ENCODE peak calls at places on chromosomes 16 and 17, in nine cellular contexts. One of them, this sample, is unnamed.

GRCh38 chr17:53088501-53088900 is 734.2 kb upstream of the KIF2B start:
- DNase-seq in left colon: no peak
- DNase-seq in AG10803: no peak
- DNase-seq in neural crest cell: no peak
- DNase-seq in cardiac fibroblast: no peak
- DNase-seq in ELF-1: no peak
- DNase-seq in osteocyte: no peak
- DNase-seq in anterior cingulate cortex: no peak
- DNase-seq in PC-9: no peak
- DNase-seq in this sample: no peak

GRCh38 chr16:13391337-13391736 is 489.9 kb downstream of the SHISA9 start:
- DNase-seq in left colon: no peak
- DNase-seq in AG10803: no peak
- DNase-seq in neural crest cell: no peak
- DNase-seq in cardiac fibroblast: no peak
- DNase-seq in ELF-1: no peak
- DNase-seq in osteocyte: no peak
- DNase-seq in anterior cingulate cortex: no peak
- DNase-seq in PC-9: no peak
- DNase-seq in this sample: no peak

GRCh38 chr17:19714542-19715411 is 1.6 kb downstream of the SLC47A2 start:
- DNase-seq in left colon: peak
- DNase-seq in AG10803: no peak
- DNase-seq in neural crest cell: no peak
- DNase-seq in cardiac fibroblast: no peak
- DNase-seq in ELF-1: no peak
- DNase-seq in osteocyte: no peak
- DNase-seq in anterior cingulate cortex: no peak
- DNase-seq in PC-9: no peak
- DNase-seq in this sample: peak

GRCh38 chr16:24971718-24972117 is 43.5 kb downstream of the ARHGAP17 start:
- DNase-seq in left colon: no peak
- DNase-seq in AG10803: no peak
- DNase-seq in neural crest cell: no peak
- DNase-seq in cardiac fibroblast: no peak
- DNase-seq in ELF-1: no peak
- DNase-seq in osteocyte: no peak
- DNase-seq in anterior cingulate cortex: no peak
- DNase-seq in PC-9: no peak
- DNase-seq in this sample: no peak

GRCh38 chr17:39756376-39757079 is 18.8 kb downstream of the GRB7 start:
- DNase-seq in left colon: no peak
- DNase-seq in AG10803: no peak
- DNase-seq in neural crest cell: no peak
- DNase-seq in cardiac fibroblast: no peak
- DNase-seq in ELF-1: no peak
- DNase-seq in osteocyte: no peak
- DNase-seq in anterior cingulate cortex: no peak
- DNase-seq in PC-9: no peak
- DNase-seq in this sample: no peak

GRCh38 chr16:89945654-89946053 is 2.9 kb upstream of the DEF8 start:
- DNase-seq in left colon: no peak
- DNase-seq in AG10803: no peak
- DNase-seq in neural crest cell: no peak
- DNase-seq in cardiac fibroblast: no peak
- DNase-seq in ELF-1: peak
- DNase-seq in osteocyte: no peak
- DNase-seq in anterior cingulate cortex: no peak
- DNase-seq in PC-9: no peak
- DNase-seq in this sample: no peak

GRCh38 chr17:73710095-73710592 is 65.9 kb upstream of the SDK2 start:
- DNase-seq in left colon: peak
- DNase-seq in AG10803: peak
- DNase-seq in neural crest cell: peak
- DNase-seq in cardiac fibroblast: peak
- DNase-seq in ELF-1: peak
- DNase-seq in osteocyte: peak
- DNase-seq in anterior cingulate cortex: peak
- DNase-seq in PC-9: no peak
- DNase-seq in this sample: peak

GRCh38 chr16:15952265-15952711 is 2.9 kb downstream of the ABCC1 start:
- DNase-seq in left colon: no peak
- DNase-seq in AG10803: no peak
- DNase-seq in neural crest cell: no peak
- DNase-seq in cardiac fibroblast: no peak
- DNase-seq in ELF-1: no peak
- DNase-seq in osteocyte: no peak
- DNase-seq in anterior cingulate cortex: no peak
- DNase-seq in PC-9: no peak
- DNase-seq in this sample: no peak

GRCh38 chr17:45270828-45271418 is 9.0 kb upstream of the SPATA32 start:
- DNase-seq in left colon: no peak
- DNase-seq in AG10803: no peak
- DNase-seq in neural crest cell: peak
- DNase-seq in cardiac fibroblast: no peak
- DNase-seq in ELF-1: peak
- DNase-seq in osteocyte: no peak
- DNase-seq in anterior cingulate cortex: no peak
- DNase-seq in PC-9: no peak
- DNase-seq in this sample: no peak

GRCh38 chr17:74935585-74936469 is at the start of gene OTOP3:
- DNase-seq in left colon: no peak
- DNase-seq in AG10803: no peak
- DNase-seq in neural crest cell: no peak
- DNase-seq in cardiac fibroblast: no peak
- DNase-seq in ELF-1: no peak
- DNase-seq in osteocyte: no peak
- DNase-seq in anterior cingulate cortex: no peak
- DNase-seq in PC-9: no peak
- DNase-seq in this sample: peak

GRCh38 chr17:38605230-38605851 is 411 bp downstream of the SRCIN1 start:
- DNase-seq in left colon: peak
- DNase-seq in AG10803: no peak
- DNase-seq in neural crest cell: no peak
- DNase-seq in cardiac fibroblast: no peak
- DNase-seq in ELF-1: no peak
- DNase-seq in osteocyte: no peak
- DNase-seq in anterior cingulate cortex: no peak
- DNase-seq in PC-9: no peak
- DNase-seq in this sample: no peak

GRCh38 chr17:78239489-78239931 is 8.1 kb downstream of the TMEM235 start:
- DNase-seq in left colon: no peak
- DNase-seq in AG10803: no peak
- DNase-seq in neural crest cell: no peak
- DNase-seq in cardiac fibroblast: no peak
- DNase-seq in ELF-1: no peak
- DNase-seq in osteocyte: no peak
- DNase-seq in anterior cingulate cortex: no peak
- DNase-seq in PC-9: no peak
- DNase-seq in this sample: no peak

GRCh38 chr17:56681561-56682266 is 88.2 kb downstream of the NOG start:
- DNase-seq in left colon: no peak
- DNase-seq in AG10803: peak
- DNase-seq in neural crest cell: no peak
- DNase-seq in cardiac fibroblast: peak
- DNase-seq in ELF-1: no peak
- DNase-seq in osteocyte: no peak
- DNase-seq in anterior cingulate cortex: no peak
- DNase-seq in PC-9: peak
- DNase-seq in this sample: no peak

GRCh38 chr17:68004201-68004600 is 7.9 kb upstream of the C17orf58 start:
- DNase-seq in left colon: no peak
- DNase-seq in AG10803: no peak
- DNase-seq in neural crest cell: no peak
- DNase-seq in cardiac fibroblast: no peak
- DNase-seq in ELF-1: no peak
- DNase-seq in osteocyte: no peak
- DNase-seq in anterior cingulate cortex: no peak
- DNase-seq in PC-9: no peak
- DNase-seq in this sample: no peak

GRCh38 chr17:63704836-63705235 is 4.9 kb upstream of the LIMD2 start:
- DNase-seq in left colon: no peak
- DNase-seq in AG10803: no peak
- DNase-seq in neural crest cell: no peak
- DNase-seq in cardiac fibroblast: no peak
- DNase-seq in ELF-1: no peak
- DNase-seq in osteocyte: no peak
- DNase-seq in anterior cingulate cortex: no peak
- DNase-seq in PC-9: no peak
- DNase-seq in this sample: no peak

GRCh38 chr16:2039286-2040030 is 8.2 kb downstream of the NTHL1 start:
- DNase-seq in left colon: peak
- DNase-seq in AG10803: peak
- DNase-seq in neural crest cell: no peak
- DNase-seq in cardiac fibroblast: peak
- DNase-seq in ELF-1: no peak
- DNase-seq in osteocyte: peak
- DNase-seq in anterior cingulate cortex: peak
- DNase-seq in PC-9: no peak
- DNase-seq in this sample: peak

GRCh38 chr16:87926246-87927194 is 9.8 kb downstream of the CA5A start:
- DNase-seq in left colon: no peak
- DNase-seq in AG10803: no peak
- DNase-seq in neural crest cell: no peak
- DNase-seq in cardiac fibroblast: no peak
- DNase-seq in ELF-1: no peak
- DNase-seq in osteocyte: no peak
- DNase-seq in anterior cingulate cortex: no peak
- DNase-seq in PC-9: no peak
- DNase-seq in this sample: no peak

GRCh38 chr17:61468263-61468907 is 16.2 kb downstream of the TBX4 start:
- DNase-seq in left colon: no peak
- DNase-seq in AG10803: no peak
- DNase-seq in neural crest cell: no peak
- DNase-seq in cardiac fibroblast: no peak
- DNase-seq in ELF-1: no peak
- DNase-seq in osteocyte: no peak
- DNase-seq in anterior cingulate cortex: no peak
- DNase-seq in PC-9: no peak
- DNase-seq in this sample: peak

GRCh38 chr17:82408288-82408937 is 9.7 kb upstream of the HEXD start:
- DNase-seq in left colon: no peak
- DNase-seq in AG10803: no peak
- DNase-seq in neural crest cell: no peak
- DNase-seq in cardiac fibroblast: no peak
- DNase-seq in ELF-1: no peak
- DNase-seq in osteocyte: no peak
- DNase-seq in anterior cingulate cortex: no peak
- DNase-seq in PC-9: no peak
- DNase-seq in this sample: no peak

GRCh38 chr16:4358831-4359561 is 7.9 kb upstream of the PAM16 start:
- DNase-seq in left colon: peak
- DNase-seq in AG10803: no peak
- DNase-seq in neural crest cell: peak
- DNase-seq in cardiac fibroblast: peak
- DNase-seq in ELF-1: peak
- DNase-seq in osteocyte: no peak
- DNase-seq in anterior cingulate cortex: peak
- DNase-seq in PC-9: no peak
- DNase-seq in this sample: peak

GRCh38 chr16:12435730-12436129 is 368.0 kb downstream of the CPPED1 start:
- DNase-seq in left colon: no peak
- DNase-seq in AG10803: no peak
- DNase-seq in neural crest cell: no peak
- DNase-seq in cardiac fibroblast: no peak
- DNase-seq in ELF-1: no peak
- DNase-seq in osteocyte: no peak
- DNase-seq in anterior cingulate cortex: no peak
- DNase-seq in PC-9: no peak
- DNase-seq in this sample: no peak

GRCh38 chr17:45271603-45272002 is 9.7 kb upstream of the SPATA32 start:
- DNase-seq in left colon: no peak
- DNase-seq in AG10803: no peak
- DNase-seq in neural crest cell: no peak
- DNase-seq in cardiac fibroblast: no peak
- DNase-seq in ELF-1: no peak
- DNase-seq in osteocyte: no peak
- DNase-seq in anterior cingulate cortex: no peak
- DNase-seq in PC-9: no peak
- DNase-seq in this sample: no peak

GRCh38 chr17:35788504-35788998 is 6.9 kb downstream of the MMP28 start:
- DNase-seq in left colon: peak
- DNase-seq in AG10803: peak
- DNase-seq in neural crest cell: no peak
- DNase-seq in cardiac fibroblast: peak
- DNase-seq in ELF-1: peak
- DNase-seq in osteocyte: no peak
- DNase-seq in anterior cingulate cortex: no peak
- DNase-seq in PC-9: peak
- DNase-seq in this sample: no peak

GRCh38 chr17:81416612-81417011 is 21.4 kb downstream of the BAHCC1 start:
- DNase-seq in left colon: no peak
- DNase-seq in AG10803: no peak
- DNase-seq in neural crest cell: no peak
- DNase-seq in cardiac fibroblast: no peak
- DNase-seq in ELF-1: no peak
- DNase-seq in osteocyte: no peak
- DNase-seq in anterior cingulate cortex: no peak
- DNase-seq in PC-9: no peak
- DNase-seq in this sample: no peak

GRCh38 chr16:23014592-23014991 is 134.7 kb downstream of the USP31 start:
- DNase-seq in left colon: no peak
- DNase-seq in AG10803: no peak
- DNase-seq in neural crest cell: no peak
- DNase-seq in cardiac fibroblast: no peak
- DNase-seq in ELF-1: no peak
- DNase-seq in osteocyte: no peak
- DNase-seq in anterior cingulate cortex: no peak
- DNase-seq in PC-9: no peak
- DNase-seq in this sample: no peak

GRCh38 chr17:36977066-36977465 is 28.3 kb downstream of the AATF start:
- DNase-seq in left colon: no peak
- DNase-seq in AG10803: no peak
- DNase-seq in neural crest cell: no peak
- DNase-seq in cardiac fibroblast: no peak
- DNase-seq in ELF-1: no peak
- DNase-seq in osteocyte: no peak
- DNase-seq in anterior cingulate cortex: no peak
- DNase-seq in PC-9: no peak
- DNase-seq in this sample: no peak

GRCh38 chr16:28538733-28539596 is at the start of gene NUPR1:
- DNase-seq in left colon: peak
- DNase-seq in AG10803: peak
- DNase-seq in neural crest cell: no peak
- DNase-seq in cardiac fibroblast: peak
- DNase-seq in ELF-1: peak
- DNase-seq in osteocyte: peak
- DNase-seq in anterior cingulate cortex: peak
- DNase-seq in PC-9: peak
- DNase-seq in this sample: peak

GRCh38 chr16:49643429-49644142 is 212.3 kb downstream of the ZNF423 start:
- DNase-seq in left colon: no peak
- DNase-seq in AG10803: peak
- DNase-seq in neural crest cell: no peak
- DNase-seq in cardiac fibroblast: peak
- DNase-seq in ELF-1: no peak
- DNase-seq in osteocyte: no peak
- DNase-seq in anterior cingulate cortex: no peak
- DNase-seq in PC-9: no peak
- DNase-seq in this sample: no peak

GRCh38 chr17:83203073-83203471 is 123.7 kb downstream of the METRNL start:
- DNase-seq in left colon: peak
- DNase-seq in AG10803: peak
- DNase-seq in neural crest cell: no peak
- DNase-seq in cardiac fibroblast: peak
- DNase-seq in ELF-1: no peak
- DNase-seq in osteocyte: no peak
- DNase-seq in anterior cingulate cortex: no peak
- DNase-seq in PC-9: no peak
- DNase-seq in this sample: peak

GRCh38 chr17:80529904-80530292 is 14.7 kb upstream of the RPTOR start:
- DNase-seq in left colon: no peak
- DNase-seq in AG10803: no peak
- DNase-seq in neural crest cell: no peak
- DNase-seq in cardiac fibroblast: no peak
- DNase-seq in ELF-1: no peak
- DNase-seq in osteocyte: no peak
- DNase-seq in anterior cingulate cortex: no peak
- DNase-seq in PC-9: no peak
- DNase-seq in this sample: no peak

GRCh38 chr16:87305505-87306391 is 11.4 kb downstream of the C16orf95 start:
- DNase-seq in left colon: no peak
- DNase-seq in AG10803: peak
- DNase-seq in neural crest cell: no peak
- DNase-seq in cardiac fibroblast: peak
- DNase-seq in ELF-1: peak
- DNase-seq in osteocyte: no peak
- DNase-seq in anterior cingulate cortex: no peak
- DNase-seq in PC-9: no peak
- DNase-seq in this sample: no peak